ENCODE peak calls at places on chromosome 6, in four cellular contexts. P, G, L and C are unnamed samples.

GRCh38 chr6:87661016-87661415 is 41.0 kb downstream of the AKIRIN2 start:
- DNase-seq in L (no peak), G (peak), P (peak), C (no peak)

GRCh38 chr6:40882321-40882720 is 156.7 kb downstream of the UNC5CL start:
- DNase-seq in G (no peak), P (no peak), L (no peak), C (no peak)

GRCh38 chr6:151709329-151709728 is 98.2 kb upstream of the ESR1 start:
- DNase-seq in G (no peak), L (no peak), P (no peak), C (no peak)

GRCh38 chr6:165146456-165146855 is 162.9 kb downstream of the C6orf118 start:
- DNase-seq in G (no peak), L (no peak), P (no peak), C (no peak)

GRCh38 chr6:117373211-117373813 is 52.4 kb downstream of the ROS1 start:
- DNase-seq in G (no peak), P (no peak), L (no peak), C (no peak)

GRCh38 chr6:134593887-134594286 is 276.0 kb upstream of the SGK1 start:
- DNase-seq in G (no peak), P (no peak), L (no peak), C (no peak)

GRCh38 chr6:65399355-65400084 is 307.5 kb downstream of the EYS start:
- DNase-seq in G (no peak), L (no peak), P (peak), C (no peak)

GRCh38 chr6:162798546-162798945 is 70.8 kb downstream of the PACRG start:
- DNase-seq in P (no peak), L (no peak), G (no peak), C (no peak)

GRCh38 chr6:116229287-116229913 is 24.5 kb downstream of the TSPYL4 start:
- DNase-seq in G (peak), L (peak), P (peak), C (peak)

GRCh38 chr6:162226810-162227209 is 500.8 kb downstream of the PRKN start:
- DNase-seq in G (no peak), P (no peak), L (no peak), C (no peak)

GRCh38 chr6:53924821-53925422 is 130.1 kb downstream of the LRRC1 start:
- DNase-seq in L (no peak), P (no peak), G (no peak), C (no peak)

GRCh38 chr6:71387179-71387578 is 98.6 kb downstream of the OGFRL1 start:
- DNase-seq in G (peak), L (no peak), P (peak), C (no peak)

GRCh38 chr6:91697010-91697694 is 1110.3 kb upstream of the MAP3K7 start:
- DNase-seq in G (no peak), P (no peak), L (no peak), C (no peak)

GRCh38 chr6:33205172-33206026 is 944 bp downstream of the HSD17B8 start:
- DNase-seq in L (no peak), G (peak), P (peak), C (no peak)

GRCh38 chr6:109449789-109450673 is 5.5 kb downstream of the MICAL1 start:
- DNase-seq in L (no peak), P (no peak), G (no peak), C (no peak)

GRCh38 chr6:65638047-65638831 is 68.8 kb downstream of the EYS start:
- DNase-seq in P (no peak), L (peak), G (no peak), C (peak)

GRCh38 chr6:14601490-14601889 is 483.9 kb downstream of the CD83 start:
- DNase-seq in L (no peak), G (no peak), P (no peak), C (no peak)

GRCh38 chr6:74780831-74781230 is 425.0 kb downstream of the COL12A1 start:
- DNase-seq in P (peak), L (no peak), G (peak), C (no peak)

GRCh38 chr6:12066297-12066696 is 54.2 kb downstream of the HIVEP1 start:
- DNase-seq in G (peak), L (no peak), P (no peak), C (no peak)

GRCh38 chr6:87847830-87848210 is 145.8 kb upstream of the AKIRIN2 start:
- DNase-seq in G (no peak), L (no peak), P (no peak), C (no peak)

GRCh38 chr6:144023216-144023615 is 15.2 kb upstream of the PLAGL1 start:
- DNase-seq in L (no peak), G (no peak), P (no peak), C (no peak)

GRCh38 chr6:96015321-96015790 is 418 bp upstream of the FUT9 start:
- DNase-seq in P (no peak), G (no peak), L (no peak), C (no peak)

GRCh38 chr6:41371461-41371991 is 36.1 kb downstream of the NCR2 start:
- DNase-seq in G (peak), L (peak), P (peak), C (peak)

GRCh38 chr6:30075094-30075986 is at the start of gene RNF39:
- DNase-seq in L (no peak), P (no peak), G (no peak), C (no peak)

GRCh38 chr6:11885159-11885558 is 106.6 kb upstream of the ADTRP start:
- DNase-seq in P (no peak), G (no peak), L (no peak), C (no peak)

GRCh38 chr6:50714487-50715379 is 1.4 kb downstream of the TFAP2D start:
- DNase-seq in P (no peak), G (no peak), L (peak), C (no peak)
- H2AK5ac ChIP-seq in P (no peak), G (no peak), L (no peak), C (no peak)

DNA sequence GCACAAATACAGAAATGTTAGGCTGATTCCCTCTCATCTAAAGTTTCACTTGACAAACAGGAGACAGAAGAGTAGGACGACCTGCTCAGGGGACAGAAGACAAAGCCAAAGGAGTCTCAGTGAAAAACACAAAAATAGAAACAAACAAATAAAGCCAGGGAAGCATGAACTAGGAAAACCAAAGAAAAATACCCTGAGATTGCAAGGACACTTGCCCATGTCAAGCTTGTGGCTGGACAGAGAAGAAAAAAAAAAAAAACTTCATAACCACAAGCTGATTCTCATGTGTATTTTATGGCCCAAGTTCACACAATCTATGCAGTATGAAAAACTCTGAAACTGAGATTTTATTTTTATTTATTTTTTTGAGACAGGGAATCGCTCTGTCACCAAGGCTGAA is 85.6 kb upstream of the BEND6 start:
- DNase-seq in L (no peak), G (no peak), P (no peak), C (no peak)
- H2AK5ac ChIP-seq in L (no peak), G (peak), P (no peak), C (no peak)

DNA sequence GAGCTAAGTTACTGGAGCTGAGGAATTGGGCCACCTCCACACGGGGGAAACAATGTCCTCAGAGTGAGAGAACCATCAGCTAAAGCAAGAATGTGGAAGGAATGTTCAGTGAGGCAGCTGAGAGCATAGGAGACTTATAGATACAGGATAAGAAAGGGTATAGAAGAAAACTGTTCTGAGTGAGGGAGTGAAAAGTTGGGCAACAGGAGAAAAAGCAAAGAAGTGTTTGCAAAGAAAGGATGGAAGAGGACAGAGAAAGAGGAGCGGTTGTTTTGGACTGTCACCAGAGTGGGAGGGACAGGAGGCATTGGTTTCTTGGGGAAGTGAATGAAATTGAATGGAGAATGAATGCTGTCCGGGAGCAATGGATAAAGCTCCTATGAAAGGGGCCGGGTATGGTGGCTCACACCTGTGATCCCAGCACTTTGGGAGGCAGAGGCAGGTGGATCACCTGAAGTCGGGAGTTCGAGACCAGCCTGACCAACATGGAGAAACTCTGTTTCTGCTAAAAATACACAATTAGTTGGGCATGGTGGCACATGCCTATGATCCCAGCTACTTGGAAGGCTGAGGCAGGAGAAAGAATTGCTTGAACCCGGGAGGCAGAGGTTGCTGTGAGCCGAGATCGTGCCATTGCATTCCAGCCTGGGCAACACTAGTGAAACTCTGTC is 296.5 kb downstream of the ADGB start:
- DNase-seq in G (no peak), P (no peak), L (no peak), C (no peak)
- H2AK5ac ChIP-seq in G (peak), P (peak), L (no peak), C (no peak)

GRCh38 chr6:170248111-170248805 is 42.6 kb downstream of the DLL1 start:
- DNase-seq in G (no peak), P (no peak), L (no peak), C (no peak)

GRCh38 chr6:170247178-170247701 is 43.6 kb downstream of the DLL1 start:
- DNase-seq in G (no peak), L (no peak), P (no peak), C (no peak)

GRCh38 chr6:170250451-170250850 is 40.4 kb downstream of the DLL1 start:
- DNase-seq in L (no peak), G (no peak), P (no peak), C (no peak)

GRCh38 chr6:170249817-170250216 is 41.1 kb downstream of the DLL1 start:
- DNase-seq in P (no peak), L (no peak), G (no peak), C (no peak)

GRCh38 chr6:170248861-170249600 is 41.8 kb downstream of the DLL1 start:
- DNase-seq in G (no peak), P (no peak), L (no peak), C (no peak)
- H2AK5ac ChIP-seq in G (no peak), P (no peak), L (no peak), C (peak)

GRCh38 chr6:127058936-127059335 is 59.5 kb upstream of the RSPO3 start:
- DNase-seq in L (no peak), P (no peak), G (no peak), C (no peak)

GRCh38 chr6:127058027-127058426 is 60.4 kb upstream of the RSPO3 start:
- DNase-seq in L (no peak), P (peak), G (peak), C (no peak)

GRCh38 chr6:127051571-127052260 is 66.8 kb upstream of the RSPO3 start:
- DNase-seq in G (peak), L (no peak), P (peak), C (no peak)

GRCh38 chr6:127053032-127053908 is 65.2 kb upstream of the RSPO3 start:
- DNase-seq in P (peak), G (peak), L (no peak), C (no peak)
- H2AK5ac ChIP-seq in P (no peak), G (no peak), L (no peak), C (no peak)